ENCODE peak calls at places on chromosomes 16 and 17, in ten cellular contexts. H, L, T, D, Z, Y, K, N, R and O are unnamed samples.

GRCh38 chr17:69246726-69247375 is 18.2 kb upstream of the ABCA10 start:
- DNase-seq in H (no peak), L (peak), T (peak), D (no peak), Z (no peak), Y (no peak), K (no peak), N (peak), R (no peak), O (peak)

GRCh38 chr16:82063456-82064082 is 28.5 kb downstream of the HSD17B2 start:
- DNase-seq in H (no peak), L (no peak), T (no peak), D (no peak), Z (no peak), Y (no peak), K (no peak), N (no peak), R (no peak), O (peak)

GRCh38 chr16:12195296-12195695 is 218.8 kb downstream of the SNX29 start:
- DNase-seq in H (no peak), L (no peak), T (no peak), D (no peak), Z (no peak), Y (no peak), K (no peak), N (no peak), R (no peak), O (no peak)

GRCh38 chr16:85606920-85607319 is 6.2 kb upstream of the GSE1 start:
- DNase-seq in H (no peak), L (no peak), T (no peak), D (no peak), Z (no peak), Y (no peak), K (no peak), N (no peak), R (no peak), O (peak)

GRCh38 chr17:81534157-81535006 is 6.2 kb downstream of the FSCN2 start:
- DNase-seq in H (no peak), L (no peak), T (no peak), D (no peak), Z (no peak), Y (no peak), K (no peak), N (no peak), R (no peak), O (no peak)

GRCh38 chr16:67445913-67446907 is 15.3 kb downstream of the HSD11B2 start:
- DNase-seq in H (peak), L (no peak), T (no peak), D (no peak), Z (no peak), Y (peak), K (no peak), N (no peak), R (no peak), O (peak)

GRCh38 chr16:55955439-55955838 is 80.3 kb upstream of the CES5A start:
- DNase-seq in H (no peak), L (no peak), T (no peak), D (no peak), Z (no peak), Y (peak), K (no peak), N (no peak), R (no peak), O (no peak)

GRCh38 chr17:78168906-78169793 is 769 bp downstream of the SYNGR2 start:
- DNase-seq in H (peak), L (peak), T (no peak), D (peak), Z (no peak), Y (no peak), K (peak), N (peak), R (peak), O (peak)

GRCh38 chr16:31253642-31254045 is 6.1 kb upstream of the ITGAM start:
- DNase-seq in H (no peak), L (no peak), T (peak), D (no peak), Z (no peak), Y (no peak), K (peak), N (no peak), R (no peak), O (peak)

GRCh38 chr16:52548261-52549010 is 1.5 kb upstream of the TOX3 start:
- DNase-seq in H (no peak), L (no peak), T (no peak), D (no peak), Z (no peak), Y (no peak), K (no peak), N (no peak), R (no peak), O (no peak)

GRCh38 chr16:67552476-67552875 is 9.8 kb upstream of the CTCF start:
- DNase-seq in H (peak), L (no peak), T (no peak), D (no peak), Z (no peak), Y (peak), K (no peak), N (no peak), R (no peak), O (no peak)

GRCh38 chr16:13935408-13935807 is 15.5 kb downstream of the ERCC4 start:
- DNase-seq in H (no peak), L (no peak), T (no peak), D (no peak), Z (no peak), Y (no peak), K (no peak), N (no peak), R (no peak), O (no peak)